ENCODE peak calls at places on chromosomes 13 and 19, in ten cellular contexts. One of them, this sample, is unnamed.

GRCh38 chr13:111046590-111047141 is 68.4 kb upstream of the ARHGEF7 start:
- DNase-seq in upper lobe of left lung: no peak
- DNase-seq in adrenal gland: no peak
- DNase-seq in spleen: no peak
- DNase-seq in breast epithelium: no peak
- DNase-seq in HepG2: no peak
- DNase-seq in heart left ventricle: peak; percentile 57
- DNase-seq in H54: no peak
- DNase-seq in transverse colon: no peak
- DNase-seq in A549: no peak
- DNase-seq in this sample: peak; percentile 26

GRCh38 chr19:16896913-16897571 is 8.2 kb downstream of the F2RL3 start:
- DNase-seq in upper lobe of left lung: peak; percentile 88
- DNase-seq in adrenal gland: peak; percentile 97
- DNase-seq in spleen: peak; percentile 95
- DNase-seq in breast epithelium: peak; percentile 98
- DNase-seq in HepG2: peak; percentile 74
- DNase-seq in heart left ventricle: peak; percentile 94
- DNase-seq in H54: peak; percentile 80
- DNase-seq in transverse colon: peak; percentile 95
- DNase-seq in A549: peak; percentile 80
- DNase-seq in this sample: peak; percentile 95

GRCh38 chr13:48334534-48335127 is 31.1 kb downstream of the RB1 start:
- DNase-seq in upper lobe of left lung: no peak
- DNase-seq in adrenal gland: no peak
- DNase-seq in spleen: no peak
- DNase-seq in breast epithelium: no peak
- DNase-seq in HepG2: peak; percentile 36
- DNase-seq in heart left ventricle: no peak
- DNase-seq in H54: no peak
- DNase-seq in transverse colon: no peak
- DNase-seq in A549: peak; percentile 17
- DNase-seq in this sample: peak; percentile 54

GRCh38 chr13:33134213-33134612 is 118.0 kb downstream of the KL start:
- DNase-seq in upper lobe of left lung: no peak
- DNase-seq in adrenal gland: no peak
- DNase-seq in spleen: no peak
- DNase-seq in breast epithelium: no peak
- DNase-seq in HepG2: no peak
- DNase-seq in heart left ventricle: no peak
- DNase-seq in H54: no peak
- DNase-seq in transverse colon: no peak
- DNase-seq in A549: no peak
- DNase-seq in this sample: no peak

GRCh38 chr19:277581-278165 is 13.5 kb downstream of the PLPP2 start:
- DNase-seq in upper lobe of left lung: no peak
- DNase-seq in adrenal gland: no peak
- DNase-seq in spleen: no peak
- DNase-seq in breast epithelium: no peak
- DNase-seq in HepG2: no peak
- DNase-seq in heart left ventricle: no peak
- DNase-seq in H54: no peak
- DNase-seq in transverse colon: no peak
- DNase-seq in A549: no peak
- DNase-seq in this sample: no peak

GRCh38 chr13:104015646-104016396 is 949.6 kb upstream of the SLC10A2 start:
- DNase-seq in upper lobe of left lung: no peak
- DNase-seq in adrenal gland: no peak
- DNase-seq in spleen: no peak
- DNase-seq in breast epithelium: no peak
- DNase-seq in HepG2: no peak
- DNase-seq in heart left ventricle: no peak
- DNase-seq in H54: no peak
- DNase-seq in transverse colon: no peak
- DNase-seq in A549: no peak
- DNase-seq in this sample: no peak

GRCh38 chr19:10321417-10321797 is 5.6 kb upstream of the FDX2 start:
- DNase-seq in upper lobe of left lung: no peak
- DNase-seq in adrenal gland: no peak
- DNase-seq in spleen: no peak
- DNase-seq in breast epithelium: no peak
- DNase-seq in HepG2: no peak
- DNase-seq in heart left ventricle: no peak
- DNase-seq in H54: no peak
- DNase-seq in transverse colon: peak; percentile 81
- DNase-seq in A549: no peak
- DNase-seq in this sample: no peak

GRCh38 chr19:41868120-41868988 is 8.3 kb downstream of the RPS19 start:
- DNase-seq in upper lobe of left lung: peak; percentile 86
- DNase-seq in adrenal gland: no peak
- DNase-seq in spleen: no peak
- DNase-seq in breast epithelium: no peak
- DNase-seq in HepG2: no peak
- DNase-seq in heart left ventricle: no peak
- DNase-seq in H54: no peak
- DNase-seq in transverse colon: peak; percentile 37
- DNase-seq in A549: no peak
- DNase-seq in this sample: no peak

GRCh38 chr19:991174-991931 is 7.2 kb downstream of the WDR18 start:
- DNase-seq in upper lobe of left lung: no peak
- DNase-seq in adrenal gland: peak; percentile 86
- DNase-seq in spleen: no peak
- DNase-seq in breast epithelium: no peak
- DNase-seq in HepG2: no peak
- DNase-seq in heart left ventricle: no peak
- DNase-seq in H54: no peak
- DNase-seq in transverse colon: peak; percentile 37
- DNase-seq in A549: peak; percentile 75
- DNase-seq in this sample: peak; percentile 83

GRCh38 chr19:30888937-30889336 is 460.3 kb downstream of the TSHZ3 start:
- DNase-seq in upper lobe of left lung: no peak
- DNase-seq in adrenal gland: no peak
- DNase-seq in spleen: no peak
- DNase-seq in breast epithelium: no peak
- DNase-seq in HepG2: no peak
- DNase-seq in heart left ventricle: no peak
- DNase-seq in H54: no peak
- DNase-seq in transverse colon: no peak
- DNase-seq in A549: no peak
- DNase-seq in this sample: no peak

GRCh38 chr19:9793051-9793591 is 24.6 kb upstream of the ZNF846 start:
- DNase-seq in upper lobe of left lung: peak; percentile 49
- DNase-seq in adrenal gland: peak; percentile 74
- DNase-seq in spleen: no peak
- DNase-seq in breast epithelium: peak; percentile 58
- DNase-seq in HepG2: no peak
- DNase-seq in heart left ventricle: no peak
- DNase-seq in H54: no peak
- DNase-seq in transverse colon: peak; percentile 66
- DNase-seq in A549: peak; percentile 33
- DNase-seq in this sample: peak; percentile 58

DNA sequence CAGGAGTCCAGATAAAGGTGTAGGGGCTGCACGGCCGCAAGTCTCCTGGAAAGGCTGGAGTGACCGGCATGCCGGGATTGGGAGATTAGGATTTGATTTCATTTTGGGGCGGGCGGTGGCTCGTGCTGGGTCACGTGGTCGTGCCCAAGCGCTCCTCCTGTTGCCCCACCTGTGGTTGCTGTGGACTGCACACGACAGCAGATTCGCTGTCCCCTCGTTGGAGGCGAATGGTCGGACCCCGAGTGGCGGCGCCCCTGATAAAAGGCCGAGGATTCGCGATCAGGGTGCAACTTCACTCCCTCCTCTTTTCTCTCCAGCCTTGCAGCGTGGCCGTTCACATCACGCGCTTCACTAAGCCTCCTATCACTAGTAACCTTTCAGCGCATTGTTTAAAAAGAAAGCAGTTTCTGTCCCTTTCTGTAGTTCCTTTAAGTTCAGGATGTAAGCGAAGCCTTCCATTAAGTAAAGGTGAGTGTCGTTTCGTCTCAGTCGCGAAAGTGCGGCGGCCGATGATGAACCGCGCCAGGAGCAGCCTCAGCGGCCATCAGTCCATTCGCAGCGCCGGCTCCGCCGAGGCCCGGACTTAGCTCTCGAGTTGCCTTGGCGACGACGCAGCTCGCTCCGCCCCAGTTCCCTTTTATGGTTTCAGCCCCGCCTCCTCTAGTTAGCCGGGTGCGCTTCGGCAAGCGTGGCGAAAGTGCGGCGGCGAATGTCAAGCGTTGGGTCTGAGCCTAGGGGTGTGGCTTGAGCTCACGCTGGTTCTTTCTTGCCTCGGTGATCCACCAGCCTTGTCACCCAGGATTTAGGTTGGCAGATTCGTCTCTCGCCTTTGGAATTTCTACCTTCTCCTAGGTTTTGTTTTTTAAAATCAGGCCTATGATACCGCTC is 1.7 kb upstream of the PPP1R37 start:
- DNase-seq in upper lobe of left lung: peak; percentile 99
- DNase-seq in adrenal gland: peak; percentile 99
- DNase-seq in spleen: peak; percentile 99
- DNase-seq in breast epithelium: peak; percentile 99
- DNase-seq in HepG2: no peak
- DNase-seq in heart left ventricle: peak; percentile 99
- DNase-seq in H54: peak; percentile 73
- DNase-seq in transverse colon: peak; percentile 99
- DNase-seq in A549: peak; percentile 100
- DNase-seq in this sample: peak; percentile 99
- TF ChIP-seq POLR2A in upper lobe of left lung: peak; percentile 64
- TF ChIP-seq POLR2A in adrenal gland: peak; percentile 92
- TF ChIP-seq POLR2A in spleen: no peak
- TF ChIP-seq POLR2A in breast epithelium: no peak
- TF ChIP-seq POLR2A in HepG2: no peak
- TF ChIP-seq POLR2A in heart left ventricle: peak; percentile 37
- TF ChIP-seq POLR2A in H54: peak; percentile 22
- TF ChIP-seq POLR2A in transverse colon: peak; percentile 67
- TF ChIP-seq POLR2A in A549: no peak
- TF ChIP-seq POLR2A in this sample: peak; percentile 66

GRCh38 chr13:44259045-44260042 is 114.3 kb upstream of the SERP2 start:
- DNase-seq in upper lobe of left lung: peak; percentile 73
- DNase-seq in adrenal gland: peak; percentile 73
- DNase-seq in spleen: no peak
- DNase-seq in breast epithelium: no peak
- DNase-seq in HepG2: no peak
- DNase-seq in heart left ventricle: no peak
- DNase-seq in H54: no peak
- DNase-seq in transverse colon: peak; percentile 48
- DNase-seq in A549: peak; percentile 32
- DNase-seq in this sample: peak; percentile 74
- TF ChIP-seq POLR2A in upper lobe of left lung: peak; percentile 44
- TF ChIP-seq POLR2A in adrenal gland: peak; percentile 18
- TF ChIP-seq POLR2A in spleen: no peak
- TF ChIP-seq POLR2A in breast epithelium: no peak
- TF ChIP-seq POLR2A in HepG2: no peak
- TF ChIP-seq POLR2A in heart left ventricle: no peak
- TF ChIP-seq POLR2A in H54: no peak
- TF ChIP-seq POLR2A in transverse colon: no peak
- TF ChIP-seq POLR2A in A549: no peak
- TF ChIP-seq POLR2A in this sample: peak; percentile 40

GRCh38 chr19:2607712-2608601 is 94.5 kb downstream of the GNG7 start:
- DNase-seq in upper lobe of left lung: no peak
- DNase-seq in adrenal gland: no peak
- DNase-seq in spleen: peak; percentile 82
- DNase-seq in breast epithelium: no peak
- DNase-seq in HepG2: no peak
- DNase-seq in heart left ventricle: no peak
- DNase-seq in H54: no peak
- DNase-seq in transverse colon: peak; percentile 53
- DNase-seq in A549: no peak
- DNase-seq in this sample: no peak
- TF ChIP-seq POLR2A in upper lobe of left lung: no peak
- TF ChIP-seq POLR2A in adrenal gland: no peak
- TF ChIP-seq POLR2A in spleen: no peak
- TF ChIP-seq POLR2A in breast epithelium: no peak
- TF ChIP-seq POLR2A in HepG2: no peak
- TF ChIP-seq POLR2A in heart left ventricle: no peak
- TF ChIP-seq POLR2A in H54: peak; percentile 9
- TF ChIP-seq POLR2A in transverse colon: no peak
- TF ChIP-seq POLR2A in A549: no peak
- TF ChIP-seq POLR2A in this sample: no peak

GRCh38 chr19:46356670-46357055 is 9.8 kb downstream of the PPP5C start:
- DNase-seq in upper lobe of left lung: no peak
- DNase-seq in adrenal gland: peak; percentile 12
- DNase-seq in spleen: no peak
- DNase-seq in breast epithelium: no peak
- DNase-seq in HepG2: no peak
- DNase-seq in heart left ventricle: no peak
- DNase-seq in H54: no peak
- DNase-seq in transverse colon: no peak
- DNase-seq in A549: no peak
- DNase-seq in this sample: no peak

GRCh38 chr19:46357846-46358583 is 11.1 kb downstream of the PPP5C start:
- DNase-seq in upper lobe of left lung: no peak
- DNase-seq in adrenal gland: peak; percentile 31
- DNase-seq in spleen: no peak
- DNase-seq in breast epithelium: no peak
- DNase-seq in HepG2: no peak
- DNase-seq in heart left ventricle: no peak
- DNase-seq in H54: no peak
- DNase-seq in transverse colon: no peak
- DNase-seq in A549: no peak
- DNase-seq in this sample: no peak

GRCh38 chr19:46353730-46354528 is 7.0 kb downstream of the PPP5C start:
- DNase-seq in upper lobe of left lung: peak; percentile 65
- DNase-seq in adrenal gland: no peak
- DNase-seq in spleen: no peak
- DNase-seq in breast epithelium: no peak
- DNase-seq in HepG2: no peak
- DNase-seq in heart left ventricle: no peak
- DNase-seq in H54: no peak
- DNase-seq in transverse colon: no peak
- DNase-seq in A549: no peak
- DNase-seq in this sample: no peak

GRCh38 chr19:46355991-46356669 is 9.2 kb downstream of the PPP5C start:
- DNase-seq in upper lobe of left lung: no peak
- DNase-seq in adrenal gland: peak; percentile 21
- DNase-seq in spleen: no peak
- DNase-seq in breast epithelium: no peak
- DNase-seq in HepG2: no peak
- DNase-seq in heart left ventricle: no peak
- DNase-seq in H54: no peak
- DNase-seq in transverse colon: no peak
- DNase-seq in A549: no peak
- DNase-seq in this sample: no peak

DNA sequence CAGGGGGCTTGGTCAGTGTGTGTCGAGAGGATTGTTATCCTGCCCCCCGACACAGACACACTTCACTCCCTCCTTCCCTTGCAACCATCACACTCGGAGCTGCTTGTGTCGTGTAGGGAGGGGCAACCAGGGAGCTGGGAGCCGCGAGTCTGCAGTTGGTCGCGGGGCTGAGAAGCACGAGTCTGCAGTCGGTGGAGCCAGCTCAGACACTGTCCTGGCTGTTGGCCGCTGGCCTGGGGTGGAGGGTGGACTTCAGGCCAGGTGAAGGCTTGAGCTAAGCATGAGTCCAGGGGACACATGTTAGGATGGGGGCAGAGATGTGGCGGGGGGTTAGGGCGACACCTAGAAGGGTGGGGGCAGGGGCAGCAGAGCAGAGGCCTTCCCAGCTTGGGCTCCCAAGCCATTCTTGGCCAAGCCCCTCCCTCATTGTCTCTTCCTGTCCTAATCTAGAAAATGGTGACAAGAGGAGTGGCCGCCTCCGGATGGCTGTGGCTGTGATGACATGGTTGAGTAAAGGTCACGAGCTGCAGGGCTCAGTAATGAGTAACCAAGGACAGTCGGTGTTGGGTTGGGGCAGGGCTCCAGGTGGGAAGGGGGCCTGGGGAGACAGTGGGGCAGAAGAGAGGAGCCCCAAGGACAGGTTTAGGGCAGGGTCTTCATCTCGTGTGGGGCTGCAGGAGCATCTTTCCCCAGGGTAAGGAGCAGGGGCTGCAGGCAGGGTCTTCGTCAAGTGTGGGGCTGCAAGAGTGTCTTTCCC is 8.5 kb downstream of the PPP5C start:
- DNase-seq in upper lobe of left lung: no peak
- DNase-seq in adrenal gland: peak; percentile 67
- DNase-seq in spleen: no peak
- DNase-seq in breast epithelium: no peak
- DNase-seq in HepG2: peak; percentile 83
- DNase-seq in heart left ventricle: no peak
- DNase-seq in H54: no peak
- DNase-seq in transverse colon: no peak
- DNase-seq in A549: peak; percentile 21
- DNase-seq in this sample: no peak
- TF ChIP-seq POLR2A in upper lobe of left lung: no peak
- TF ChIP-seq POLR2A in adrenal gland: no peak
- TF ChIP-seq POLR2A in spleen: no peak
- TF ChIP-seq POLR2A in breast epithelium: no peak
- TF ChIP-seq POLR2A in HepG2: no peak
- TF ChIP-seq POLR2A in heart left ventricle: no peak
- TF ChIP-seq POLR2A in H54: no peak
- TF ChIP-seq POLR2A in transverse colon: no peak
- TF ChIP-seq POLR2A in A549: no peak
- TF ChIP-seq POLR2A in this sample: no peak

This sample was measured in erythroblast.